ENCODE peak calls at places on chromosomes 13 and 19, in nine cellular contexts. One of them, this sample, is unnamed.
A peak's percentile ranks its signal among the peaks of the same experiment; 100 is the strongest.

GRCh38 chr13:31409678-31410356 is 210.0 kb downstream of the B3GLCT start:
- DNase-seq in heart right ventricle: no peak
- DNase-seq in body of pancreas: no peak
- DNase-seq in naive thymus-derived CD4-positive, alpha-beta T cell: no peak
- DNase-seq in mesendoderm: peak; percentile 9
- DNase-seq in keratinocyte: no peak
- DNase-seq in astrocyte: peak; percentile 21
- DNase-seq in HCT116: no peak
- DNase-seq in right cardiac atrium: no peak
- DNase-seq in this sample: no peak

GRCh38 chr19:13018037-13018914 is 23.0 kb downstream of the NFIX start:
- DNase-seq in heart right ventricle: peak; percentile 75
- DNase-seq in body of pancreas: no peak
- DNase-seq in naive thymus-derived CD4-positive, alpha-beta T cell: no peak
- DNase-seq in mesendoderm: peak; percentile 41
- DNase-seq in keratinocyte: no peak
- DNase-seq in astrocyte: peak; percentile 72
- DNase-seq in HCT116: no peak
- DNase-seq in right cardiac atrium: peak; percentile 93
- DNase-seq in this sample: no peak

GRCh38 chr13:25608181-25608580 is 236.4 kb downstream of the ATP8A2 start:
- DNase-seq in heart right ventricle: no peak
- DNase-seq in body of pancreas: no peak
- DNase-seq in naive thymus-derived CD4-positive, alpha-beta T cell: no peak
- DNase-seq in mesendoderm: no peak
- DNase-seq in keratinocyte: no peak
- DNase-seq in astrocyte: no peak
- DNase-seq in HCT116: no peak
- DNase-seq in right cardiac atrium: no peak
- DNase-seq in this sample: no peak

GRCh38 chr19:40661616-40662015 is 28.8 kb downstream of the NUMBL start:
- DNase-seq in heart right ventricle: no peak
- DNase-seq in body of pancreas: no peak
- DNase-seq in naive thymus-derived CD4-positive, alpha-beta T cell: no peak
- DNase-seq in mesendoderm: no peak
- DNase-seq in keratinocyte: no peak
- DNase-seq in astrocyte: no peak
- DNase-seq in HCT116: no peak
- DNase-seq in right cardiac atrium: no peak
- DNase-seq in this sample: no peak

GRCh38 chr13:75101997-75102720 is 379.8 kb downstream of the TBC1D4 start:
- DNase-seq in heart right ventricle: no peak
- DNase-seq in body of pancreas: no peak
- DNase-seq in naive thymus-derived CD4-positive, alpha-beta T cell: no peak
- DNase-seq in mesendoderm: peak; percentile 96
- DNase-seq in keratinocyte: no peak
- DNase-seq in astrocyte: peak; percentile 61
- DNase-seq in HCT116: no peak
- DNase-seq in right cardiac atrium: no peak
- DNase-seq in this sample: no peak

GRCh38 chr19:47381653-47382279 is 32.7 kb downstream of the DHX34 start:
- DNase-seq in heart right ventricle: no peak
- DNase-seq in body of pancreas: peak; percentile 17
- DNase-seq in naive thymus-derived CD4-positive, alpha-beta T cell: no peak
- DNase-seq in mesendoderm: no peak
- DNase-seq in keratinocyte: no peak
- DNase-seq in astrocyte: no peak
- DNase-seq in HCT116: no peak
- DNase-seq in right cardiac atrium: no peak
- DNase-seq in this sample: no peak

GRCh38 chr19:30374791-30375650 is 2.8 kb downstream of the ZNF536 start:
- DNase-seq in heart right ventricle: no peak
- DNase-seq in body of pancreas: no peak
- DNase-seq in naive thymus-derived CD4-positive, alpha-beta T cell: no peak
- DNase-seq in mesendoderm: peak; percentile 24
- DNase-seq in keratinocyte: no peak
- DNase-seq in astrocyte: no peak
- DNase-seq in HCT116: no peak
- DNase-seq in right cardiac atrium: no peak
- DNase-seq in this sample: no peak

GRCh38 chr19:49387936-49388372 is at the start of gene KASH5:
- DNase-seq in heart right ventricle: peak; percentile 73
- DNase-seq in body of pancreas: peak; percentile 92
- DNase-seq in naive thymus-derived CD4-positive, alpha-beta T cell: peak; percentile 85
- DNase-seq in mesendoderm: no peak
- DNase-seq in keratinocyte: no peak
- DNase-seq in astrocyte: no peak
- DNase-seq in HCT116: no peak
- DNase-seq in right cardiac atrium: peak; percentile 90
- DNase-seq in this sample: no peak

GRCh38 chr13:21747456-21747855 is 76.6 kb downstream of the FGF9 start:
- DNase-seq in heart right ventricle: no peak
- DNase-seq in body of pancreas: no peak
- DNase-seq in naive thymus-derived CD4-positive, alpha-beta T cell: no peak
- DNase-seq in mesendoderm: peak; percentile 67
- DNase-seq in keratinocyte: no peak
- DNase-seq in astrocyte: no peak
- DNase-seq in HCT116: no peak
- DNase-seq in right cardiac atrium: no peak
- DNase-seq in this sample: no peak

GRCh38 chr19:13078897-13079541 is 23.6 kb downstream of the LYL1 start:
- DNase-seq in heart right ventricle: no peak
- DNase-seq in body of pancreas: no peak
- DNase-seq in naive thymus-derived CD4-positive, alpha-beta T cell: no peak
- DNase-seq in mesendoderm: no peak
- DNase-seq in keratinocyte: no peak
- DNase-seq in astrocyte: no peak
- DNase-seq in HCT116: no peak
- DNase-seq in right cardiac atrium: peak; percentile 73
- DNase-seq in this sample: no peak

GRCh38 chr13:97057196-97057595 is 62.9 kb upstream of the OXGR1 start:
- DNase-seq in heart right ventricle: no peak
- DNase-seq in body of pancreas: no peak
- DNase-seq in naive thymus-derived CD4-positive, alpha-beta T cell: no peak
- DNase-seq in mesendoderm: no peak
- DNase-seq in keratinocyte: no peak
- DNase-seq in astrocyte: no peak
- DNase-seq in HCT116: no peak
- DNase-seq in right cardiac atrium: no peak
- DNase-seq in this sample: no peak
- H3K27ac ChIP-seq in heart right ventricle: no peak overlapping the region
- H3K27ac ChIP-seq in body of pancreas: no peak overlapping the region
- H3K27ac ChIP-seq in naive thymus-derived CD4-positive, alpha-beta T cell: no peak overlapping the region
- H3K27ac ChIP-seq in mesendoderm: no peak overlapping the region
- H3K27ac ChIP-seq in keratinocyte: no peak overlapping the region
- H3K27ac ChIP-seq in astrocyte: no peak overlapping the region
- H3K27ac ChIP-seq in HCT116: no peak overlapping the region
- H3K27ac ChIP-seq in right cardiac atrium: no peak overlapping the region
- H3K27ac ChIP-seq in this sample: no peak overlapping the region

GRCh38 chr19:280541-281007 is 10.6 kb downstream of the PLPP2 start:
- DNase-seq in heart right ventricle: no peak
- DNase-seq in body of pancreas: no peak
- DNase-seq in naive thymus-derived CD4-positive, alpha-beta T cell: no peak
- DNase-seq in mesendoderm: no peak
- DNase-seq in keratinocyte: no peak
- DNase-seq in astrocyte: no peak
- DNase-seq in HCT116: no peak
- DNase-seq in right cardiac atrium: no peak
- DNase-seq in this sample: no peak
- H3K27ac ChIP-seq in heart right ventricle: no peak overlapping the region
- H3K27ac ChIP-seq in body of pancreas: no peak overlapping the region
- H3K27ac ChIP-seq in naive thymus-derived CD4-positive, alpha-beta T cell: no peak overlapping the region
- H3K27ac ChIP-seq in mesendoderm: no peak overlapping the region
- H3K27ac ChIP-seq in keratinocyte: no peak overlapping the region
- H3K27ac ChIP-seq in astrocyte: no peak overlapping the region
- H3K27ac ChIP-seq in HCT116: no peak overlapping the region
- H3K27ac ChIP-seq in right cardiac atrium: no peak overlapping the region
- H3K27ac ChIP-seq in this sample: no peak overlapping the region

DNA sequence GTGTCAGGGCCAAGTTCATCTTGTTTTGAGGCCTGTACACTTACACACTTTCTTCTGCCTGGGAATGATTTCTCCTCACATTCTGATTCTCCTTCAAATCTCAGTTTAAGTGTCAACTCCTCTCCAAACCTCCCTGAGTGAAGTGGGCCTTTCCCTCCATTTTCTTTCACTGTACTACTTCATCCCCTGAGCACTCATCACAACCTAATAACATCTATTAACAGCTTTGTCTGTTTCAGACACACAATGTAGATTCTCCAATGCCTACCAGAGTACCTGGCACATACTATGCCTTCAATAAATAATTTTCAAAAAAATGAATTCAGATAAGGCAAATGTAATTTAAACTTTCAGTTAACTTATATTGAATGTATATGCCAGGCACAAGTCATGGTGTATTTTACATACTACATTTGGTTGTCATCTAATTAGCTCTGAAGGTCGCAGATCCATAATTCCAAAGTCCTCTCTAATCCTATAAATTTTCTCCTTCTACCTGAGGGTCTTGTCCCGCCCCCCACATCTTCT is 357 bp upstream of the COG6 start:
- DNase-seq in heart right ventricle: no peak
- DNase-seq in body of pancreas: no peak
- DNase-seq in naive thymus-derived CD4-positive, alpha-beta T cell: no peak
- DNase-seq in mesendoderm: no peak
- DNase-seq in keratinocyte: no peak
- DNase-seq in astrocyte: no peak
- DNase-seq in HCT116: no peak
- DNase-seq in right cardiac atrium: no peak
- DNase-seq in this sample: no peak
- H3K27ac ChIP-seq in heart right ventricle: no peak overlapping the region
- H3K27ac ChIP-seq in body of pancreas: peak overlapping the region; percentile 80
- H3K27ac ChIP-seq in naive thymus-derived CD4-positive, alpha-beta T cell: peak overlapping the region; percentile 79
- H3K27ac ChIP-seq in mesendoderm: no peak overlapping the region
- H3K27ac ChIP-seq in keratinocyte: no peak overlapping the region
- H3K27ac ChIP-seq in astrocyte: no peak overlapping the region
- H3K27ac ChIP-seq in HCT116: no peak overlapping the region
- H3K27ac ChIP-seq in right cardiac atrium: no peak overlapping the region
- H3K27ac ChIP-seq in this sample: no peak overlapping the region

GRCh38 chr19:6529937-6530384 is 865 bp upstream of the TNFSF9 start:
- DNase-seq in heart right ventricle: no peak
- DNase-seq in body of pancreas: no peak
- DNase-seq in naive thymus-derived CD4-positive, alpha-beta T cell: no peak
- DNase-seq in mesendoderm: no peak
- DNase-seq in keratinocyte: no peak
- DNase-seq in astrocyte: no peak
- DNase-seq in HCT116: no peak
- DNase-seq in right cardiac atrium: no peak
- DNase-seq in this sample: no peak
- H3K27ac ChIP-seq in heart right ventricle: no peak overlapping the region
- H3K27ac ChIP-seq in body of pancreas: no peak overlapping the region
- H3K27ac ChIP-seq in naive thymus-derived CD4-positive, alpha-beta T cell: no peak overlapping the region
- H3K27ac ChIP-seq in mesendoderm: no peak overlapping the region
- H3K27ac ChIP-seq in keratinocyte: peak overlapping the region; percentile 84
- H3K27ac ChIP-seq in astrocyte: no peak overlapping the region
- H3K27ac ChIP-seq in HCT116: peak overlapping the region; percentile 68
- H3K27ac ChIP-seq in right cardiac atrium: no peak overlapping the region
- H3K27ac ChIP-seq in this sample: peak overlapping the region; percentile 58

GRCh38 chr13:47298506-47298905 is 401.7 kb upstream of the HTR2A start:
- DNase-seq in heart right ventricle: no peak
- DNase-seq in body of pancreas: no peak
- DNase-seq in naive thymus-derived CD4-positive, alpha-beta T cell: no peak
- DNase-seq in mesendoderm: no peak
- DNase-seq in keratinocyte: no peak
- DNase-seq in astrocyte: peak; percentile 65
- DNase-seq in HCT116: no peak
- DNase-seq in right cardiac atrium: no peak
- DNase-seq in this sample: no peak
- H3K27ac ChIP-seq in heart right ventricle: no peak overlapping the region
- H3K27ac ChIP-seq in body of pancreas: no peak overlapping the region
- H3K27ac ChIP-seq in naive thymus-derived CD4-positive, alpha-beta T cell: no peak overlapping the region
- H3K27ac ChIP-seq in mesendoderm: no peak overlapping the region
- H3K27ac ChIP-seq in keratinocyte: no peak overlapping the region
- H3K27ac ChIP-seq in astrocyte: no peak overlapping the region
- H3K27ac ChIP-seq in HCT116: no peak overlapping the region
- H3K27ac ChIP-seq in right cardiac atrium: no peak overlapping the region
- H3K27ac ChIP-seq in this sample: no peak overlapping the region

DNA sequence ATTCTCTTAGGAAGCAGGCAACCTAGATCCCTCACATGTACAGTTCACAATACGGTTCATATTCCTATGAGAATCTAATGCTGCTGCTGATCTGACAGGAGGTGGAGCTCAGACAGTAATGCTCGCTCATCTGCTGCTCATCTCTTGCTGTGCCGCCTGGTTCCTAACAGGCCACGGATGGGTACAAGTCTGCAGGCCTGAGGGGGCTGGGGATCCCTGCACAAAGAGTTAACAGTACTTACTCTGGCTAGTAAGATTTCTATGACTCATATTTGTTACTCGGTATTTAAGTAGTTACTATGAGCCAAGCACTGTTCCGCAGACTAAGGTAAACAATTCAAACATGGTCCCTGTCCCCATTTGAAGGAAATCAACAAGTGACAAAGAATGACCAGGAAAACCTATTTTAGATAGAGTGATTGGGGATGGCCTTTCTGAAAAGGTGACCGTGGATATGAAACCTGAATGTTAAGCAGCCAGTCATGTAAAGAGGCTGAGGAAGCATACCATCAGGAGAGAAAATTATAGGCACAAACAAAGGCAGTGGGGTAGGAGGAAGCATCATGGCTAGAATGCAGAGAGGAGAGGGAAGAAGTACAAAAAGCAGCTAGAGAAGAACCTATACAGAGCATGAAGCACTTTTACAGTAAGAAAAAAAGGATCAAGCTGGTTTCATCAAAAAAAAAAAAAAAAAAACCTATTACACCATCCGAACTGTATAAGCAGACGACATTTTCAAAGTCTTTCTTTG is 20.6 kb upstream of the WBP4 start:
- DNase-seq in heart right ventricle: no peak
- DNase-seq in body of pancreas: no peak
- DNase-seq in naive thymus-derived CD4-positive, alpha-beta T cell: no peak
- DNase-seq in mesendoderm: no peak
- DNase-seq in keratinocyte: no peak
- DNase-seq in astrocyte: no peak
- DNase-seq in HCT116: no peak
- DNase-seq in right cardiac atrium: no peak
- DNase-seq in this sample: no peak
- H3K27ac ChIP-seq in heart right ventricle: no peak overlapping the region
- H3K27ac ChIP-seq in body of pancreas: no peak overlapping the region
- H3K27ac ChIP-seq in naive thymus-derived CD4-positive, alpha-beta T cell: no peak overlapping the region
- H3K27ac ChIP-seq in mesendoderm: no peak overlapping the region
- H3K27ac ChIP-seq in keratinocyte: no peak overlapping the region
- H3K27ac ChIP-seq in astrocyte: no peak overlapping the region
- H3K27ac ChIP-seq in HCT116: no peak overlapping the region
- H3K27ac ChIP-seq in right cardiac atrium: no peak overlapping the region
- H3K27ac ChIP-seq in this sample: no peak overlapping the region

GRCh38 chr19:4781851-4782250 is 9.7 kb upstream of the FEM1A start:
- DNase-seq in heart right ventricle: no peak
- DNase-seq in body of pancreas: no peak
- DNase-seq in naive thymus-derived CD4-positive, alpha-beta T cell: no peak
- DNase-seq in mesendoderm: no peak
- DNase-seq in keratinocyte: no peak
- DNase-seq in astrocyte: no peak
- DNase-seq in HCT116: no peak
- DNase-seq in right cardiac atrium: no peak
- DNase-seq in this sample: no peak
- H3K27ac ChIP-seq in heart right ventricle: no peak overlapping the region
- H3K27ac ChIP-seq in body of pancreas: no peak overlapping the region
- H3K27ac ChIP-seq in naive thymus-derived CD4-positive, alpha-beta T cell: no peak overlapping the region
- H3K27ac ChIP-seq in mesendoderm: no peak overlapping the region
- H3K27ac ChIP-seq in keratinocyte: no peak overlapping the region
- H3K27ac ChIP-seq in astrocyte: no peak overlapping the region
- H3K27ac ChIP-seq in HCT116: no peak overlapping the region
- H3K27ac ChIP-seq in right cardiac atrium: no peak overlapping the region
- H3K27ac ChIP-seq in this sample: no peak overlapping the region

This sample was measured in epithelial cell of prostate.